ENCODE peak calls at places on chromosomes 4 and X, in five cellular contexts. S, I, Z, J and G are unnamed samples.

GRCh38 chr4:120056249-120056648 is 10.4 kb downstream of the MAD2L1 start:
- DNase-seq in J (no peak), I (no peak), S (no peak), Z (no peak), G (no peak)

GRCh38 chr4:98586231-98586630 is 72.2 kb downstream of the TSPAN5 start:
- DNase-seq in S (no peak), J (no peak), Z (no peak), I (no peak), G (no peak)

GRCh38 chr4:77015390-77015789 is 60.4 kb downstream of the CCNI start:
- DNase-seq in S (no peak), J (no peak), I (no peak), Z (no peak), G (no peak)

GRCh38 chr4:53490965-53491622 is 100.2 kb downstream of the LNX1 start:
- DNase-seq in S (no peak), J (peak; percentile 52), I (no peak), Z (peak; percentile 50), G (peak; percentile 14)

GRCh38 chr4:172975651-172976229 is 192.9 kb upstream of the GALNT7 start:
- DNase-seq in Z (no peak), J (no peak), I (no peak), S (no peak), G (no peak)

GRCh38 chr4:144903953-144904711 is 193.9 kb downstream of the ANAPC10 start:
- DNase-seq in Z (no peak), S (no peak), J (no peak), I (no peak), G (peak; percentile 24)

GRCh38 chr4:141849778-141850177 is 213.4 kb downstream of the IL15 start:
- DNase-seq in Z (no peak), I (no peak), S (no peak), J (no peak), G (no peak)

GRCh38 chr4:1731180-1731579 is 9.9 kb downstream of the TACC3 start:
- DNase-seq in J (no peak), Z (no peak), S (no peak), I (no peak), G (no peak)

GRCh38 chrX:131271826-131272225 is 17.3 kb downstream of the IGSF1 start:
- DNase-seq in J (no peak), I (no peak), Z (no peak), S (no peak), G (no peak)

GRCh38 chr4:171924761-171925376 is 111.7 kb downstream of the GALNTL6 start:
- DNase-seq in Z (no peak), I (no peak), S (no peak), J (no peak), G (no peak)

GRCh38 chr4:98642991-98643426 is 15.4 kb downstream of the TSPAN5 start:
- DNase-seq in S (no peak), Z (no peak), I (no peak), J (no peak), G (no peak)

GRCh38 chrX:41036668-41037326 is 48.4 kb upstream of the USP9X start:
- DNase-seq in I (no peak), J (no peak), Z (no peak), S (no peak), G (no peak)

GRCh38 chr4:16897351-16897750 is 1.1 kb downstream of the LDB2 start:
- DNase-seq in Z (no peak), I (no peak), S (no peak), J (no peak), G (no peak)

GRCh38 chr4:112181358-112182000 is 36.2 kb downstream of the FAM241A start:
- DNase-seq in I (no peak), S (no peak), J (no peak), Z (no peak), G (no peak)

GRCh38 chr4:87317527-87317926 is 5.2 kb downstream of the HSD17B13 start:
- DNase-seq in S (no peak), J (no peak), I (no peak), Z (no peak), G (no peak)

GRCh38 chrX:151793886-151794285 is 59.3 kb downstream of the CNGA2 start:
- DNase-seq in J (no peak), Z (no peak), S (no peak), I (no peak), G (no peak)

GRCh38 chrX:52988985-52989917 is 30.9 kb upstream of the FAM156A start:
- DNase-seq in J (no peak), I (no peak), S (no peak), Z (no peak), G (no peak)

GRCh38 chrX:67692246-67692645 is 148.4 kb downstream of the AR start:
- DNase-seq in S (no peak), J (no peak), Z (no peak), I (no peak), G (no peak)

GRCh38 chrX:130028196-130028595 is 45.8 kb downstream of the BCORL1 start:
- DNase-seq in S (no peak), J (peak; percentile 45), Z (peak; percentile 49), I (no peak), G (peak; percentile 6)

GRCh38 chr4:145618210-145618911 is 824 bp upstream of the MMAA start:
- DNase-seq in I (no peak), S (no peak), J (peak; percentile 31), Z (peak; percentile 29), G (no peak)

GRCh38 chrX:25151749-25152148 is 136.0 kb upstream of the ARX start:
- DNase-seq in J (no peak), Z (no peak), S (no peak), I (no peak), G (no peak)

GRCh38 chr4:86891785-86892638 is at the start of gene C4orf36:
- DNase-seq in J (peak; percentile 40), I (peak; percentile 47), S (no peak), Z (peak; percentile 87), G (no peak)

GRCh38 chr4:138898282-138898681 is 117.3 kb upstream of the NOCT start:
- DNase-seq in S (no peak), I (no peak), J (no peak), Z (no peak), G (no peak)

GRCh38 chr4:8019396-8020365 is 80.0 kb upstream of the AFAP1 start:
- DNase-seq in J (no peak), I (no peak), Z (peak; percentile 64), S (no peak), G (no peak)

GRCh38 chr4:151356510-151356909 is 31.1 kb upstream of the SH3D19 start:
- DNase-seq in I (no peak), S (no peak), Z (no peak), J (no peak), G (no peak)

GRCh38 chr4:185254434-185254833 is 45.0 kb downstream of the SNX25 start:
- DNase-seq in J (no peak), I (no peak), S (no peak), Z (no peak), G (no peak)

GRCh38 chr4:20421586-20421985 is 169.9 kb downstream of the SLIT2 start:
- DNase-seq in Z (no peak), J (no peak), S (no peak), I (no peak), G (no peak)

GRCh38 chrX:3748052-3748559 is 34.7 kb upstream of the PRKX start:
- DNase-seq in S (no peak), Z (no peak), J (no peak), I (no peak), G (no peak)

GRCh38 chr4:133544097-133544496 is 395.0 kb downstream of the PCDH10 start:
- DNase-seq in I (no peak), J (peak; percentile 6), Z (no peak), S (no peak), G (no peak)

DNA sequence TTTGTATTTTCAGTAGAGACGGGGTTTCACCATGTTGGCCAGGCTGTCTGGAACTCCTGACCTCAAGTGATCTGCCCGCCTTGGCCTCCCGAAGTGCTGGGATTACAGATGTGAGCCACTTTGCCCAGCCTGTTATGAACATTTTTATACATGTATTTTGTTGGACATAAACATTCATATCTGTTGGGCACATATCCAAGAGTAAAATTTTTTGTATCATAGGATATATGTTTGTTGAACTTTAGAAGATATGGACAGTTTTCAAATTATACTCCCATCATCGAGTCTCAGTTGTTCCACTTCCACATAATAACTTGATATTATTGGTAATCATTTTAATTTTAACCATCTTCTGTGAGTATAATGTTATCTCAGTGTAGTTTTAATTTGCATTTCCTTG is 23.6 kb downstream of the GLRB start:
- DNase-seq in J (no peak), I (no peak), S (no peak), Z (no peak), G (no peak)
- TF ChIP-seq GABPA in J (no peak), I (no peak), S (no peak), Z (no peak), G (no peak)

GRCh38 chr4:152486414-152487389 is 49.2 kb downstream of the FBXW7 start:
- DNase-seq in S (no peak), I (no peak), J (no peak), Z (no peak), G (no peak)
- TF ChIP-seq GABPA in S (no peak), I (no peak), J (no peak), Z (no peak), G (no peak)

GRCh38 chr4:43837604-43838003 is 611.0 kb downstream of the KCTD8 start:
- DNase-seq in I (no peak), S (no peak), J (no peak), Z (no peak), G (no peak)

GRCh38 chr4:43842594-43842993 is 606.0 kb downstream of the KCTD8 start:
- DNase-seq in S (no peak), Z (no peak), J (no peak), I (no peak), G (no peak)

GRCh38 chr4:43846111-43846587 is 602.5 kb downstream of the KCTD8 start:
- DNase-seq in S (no peak), Z (no peak), I (no peak), J (no peak), G (no peak)

DNA sequence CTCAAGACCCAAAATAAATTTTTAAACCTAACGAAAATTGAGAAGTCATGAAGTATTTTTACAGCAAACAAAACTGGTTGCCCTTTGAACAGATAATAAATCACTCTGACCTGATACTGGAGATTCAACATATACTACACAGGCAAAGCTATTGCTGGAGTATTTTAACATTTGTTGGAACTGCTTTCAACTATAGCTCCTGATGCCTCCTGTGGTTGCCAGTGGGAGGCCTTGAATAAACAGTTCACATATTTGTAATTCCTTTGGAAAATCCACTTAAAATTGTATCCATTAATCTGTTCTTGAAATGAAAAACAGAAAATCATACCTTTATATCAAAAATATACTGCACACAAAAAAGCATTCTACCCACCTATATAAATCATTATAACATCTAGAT is 605.1 kb downstream of the KCTD8 start:
- DNase-seq in S (no peak), J (no peak), Z (no peak), I (no peak), G (no peak)
- TF ChIP-seq GABPA in S (no peak), J (no peak), Z (no peak), I (no peak), G (no peak)

GRCh38 chr4:36921474-36922220 is 322.9 kb upstream of the NWD2 start:
- DNase-seq in Z (no peak), J (no peak), S (no peak), I (no peak), G (no peak)

GRCh38 chr4:36917413-36917812 is 327.1 kb upstream of the NWD2 start:
- DNase-seq in Z (no peak), I (no peak), J (no peak), S (no peak), G (no peak)

DNA sequence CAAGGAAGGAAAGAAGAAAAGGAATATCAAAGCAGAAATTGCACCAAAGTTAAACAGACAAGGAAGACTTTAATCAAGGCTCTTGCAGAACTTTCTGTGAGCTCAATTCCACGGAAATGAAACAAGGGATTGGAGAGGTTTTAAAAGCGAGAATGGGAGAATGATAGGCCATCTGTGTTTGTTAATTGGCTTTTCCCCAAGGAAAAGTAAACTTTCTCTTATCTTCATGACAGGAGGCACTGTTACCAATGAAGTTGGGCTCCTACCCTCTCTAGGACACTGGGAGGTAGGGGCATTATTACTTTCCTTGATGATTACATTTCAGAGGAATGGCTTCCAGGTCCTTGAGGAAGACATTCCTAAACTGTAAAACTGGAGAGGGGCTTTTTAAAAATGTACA is 328.8 kb upstream of the NWD2 start:
- DNase-seq in I (no peak), Z (no peak), S (no peak), J (no peak), G (no peak)
- TF ChIP-seq GABPA in I (no peak), Z (no peak), S (no peak), J (no peak), G (no peak)